ENCODE peak calls at places on chromosomes 3 and 15, in six cellular contexts. W is NT2/D1; J is activated naive CD4-positive, alpha-beta T cell; V is hepatocyte; L is activated CD4-positive, alpha-beta T cell treated with anti-CD3 and anti-CD28 coated beads for 1 hour; G is stimulated activated CD8-positive, alpha-beta memory T cell treated with anti-CD3 and anti-CD28 coated beads, Interleukin-4, amount 100 ng/mL, for 4 hours. Q is an unnamed sample.

GRCh38 chr3:157595259-157595658 is 92.0 kb upstream of the VEPH1 start:
- DNase-seq in L (no peak), G (no peak), W (no peak), J (no peak), V (no peak), Q (no peak)

GRCh38 chr3:188133646-188134045 is 20.3 kb upstream of the LPP start:
- DNase-seq in W (no peak), L (no peak), G (no peak), V (no peak), J (no peak), Q (no peak)

GRCh38 chr3:157872902-157873301 is 233.3 kb downstream of the SHOX2 start:
- DNase-seq in J (no peak), W (no peak), V (peak; percentile 6), L (no peak), G (no peak), Q (no peak)

GRCh38 chr3:36405193-36405592 is 24.9 kb downstream of the STAC start:
- DNase-seq in W (no peak), J (no peak), V (no peak), G (no peak), L (no peak), Q (no peak)

GRCh38 chr3:11538581-11538980 is 105.1 kb downstream of the VGLL4 start:
- DNase-seq in V (no peak), G (no peak), W (no peak), J (no peak), L (no peak), Q (no peak)

GRCh38 chr3:107630779-107631178 is 108.0 kb downstream of the BBX start:
- DNase-seq in W (no peak), J (no peak), V (no peak), G (no peak), L (no peak), Q (no peak)

GRCh38 chr15:70199124-70199482 is 101.4 kb upstream of the TLE3 start:
- DNase-seq in J (no peak), L (no peak), G (no peak), V (no peak), W (no peak), Q (no peak)

GRCh38 chr3:120066634-120067033 is 27.6 kb downstream of the GSK3B start:
- DNase-seq in J (no peak), V (no peak), W (no peak), G (no peak), L (no peak), Q (no peak)

GRCh38 chr15:25936004-25936403 is 72.9 kb upstream of the ATP10A start:
- DNase-seq in L (no peak), G (no peak), J (no peak), V (no peak), W (no peak), Q (no peak)

GRCh38 chr3:63654246-63654645 is 1.8 kb downstream of the SNTN start:
- DNase-seq in L (no peak), J (no peak), V (no peak), G (no peak), W (no peak), Q (no peak)

GRCh38 chr3:113912551-113913246 is 35.1 kb upstream of the ZDHHC23 start:
- DNase-seq in W (peak; percentile 63), L (no peak), G (no peak), V (peak; percentile 77), J (no peak), Q (peak; percentile 29)

GRCh38 chr15:58566029-58566428 is 134.2 kb downstream of the LIPC start:
- DNase-seq in V (no peak), G (no peak), W (no peak), L (no peak), J (no peak), Q (no peak)

GRCh38 chr3:50617096-50617791 is at the start of gene MAPKAPK3:
- DNase-seq in V (peak; percentile 83), J (no peak), L (no peak), G (no peak), W (no peak), Q (no peak)

GRCh38 chr3:171541181-171541580 is 81.0 kb upstream of the TNIK start:
- DNase-seq in L (no peak), J (no peak), W (no peak), V (no peak), G (no peak), Q (no peak)

GRCh38 chr3:142735462-142735861 is 11.6 kb downstream of the TRPC1 start:
- DNase-seq in W (no peak), V (no peak), J (no peak), G (no peak), L (no peak), Q (no peak)

GRCh38 chr15:23857028-23857641 is 170.0 kb upstream of the NDN start:
- DNase-seq in L (no peak), W (peak; percentile 50), V (peak; percentile 71), G (no peak), J (no peak), Q (peak; percentile 56)

GRCh38 chr15:37134699-37135131 is 34.4 kb upstream of the MEIS2 start:
- DNase-seq in V (peak; percentile 44), L (no peak), J (no peak), W (no peak), G (no peak), Q (no peak)

GRCh38 chr15:78203346-78204225 is 30.8 kb downstream of the ACSBG1 start:
- DNase-seq in V (peak; percentile 2), L (no peak), J (no peak), W (no peak), G (no peak), Q (no peak)

GRCh38 chr3:146326875-146327543 is 76.1 kb upstream of the PLSCR4 start:
- DNase-seq in W (peak; percentile 13), J (no peak), L (no peak), G (no peak), V (peak; percentile 56), Q (peak; percentile 29)

GRCh38 chr3:164406281-164406680 is 672.0 kb downstream of the SI start:
- DNase-seq in G (no peak), V (no peak), J (no peak), L (no peak), W (no peak), Q (no peak)

GRCh38 chr15:36961956-36962355 is 138.4 kb downstream of the MEIS2 start:
- DNase-seq in W (no peak), G (no peak), J (no peak), L (no peak), V (no peak), Q (no peak)

GRCh38 chr3:137438561-137438960 is 325.6 kb upstream of the SOX14 start:
- DNase-seq in J (no peak), W (no peak), G (no peak), V (no peak), L (no peak), Q (no peak)

GRCh38 chr3:130442284-130442683 is 74.7 kb upstream of the COL6A6 start:
- DNase-seq in W (peak; percentile 9), G (no peak), J (no peak), V (no peak), L (no peak), Q (no peak)

GRCh38 chr15:62977952-62978811 is 64.4 kb upstream of the TPM1 start:
- DNase-seq in G (no peak), L (no peak), V (no peak), J (no peak), W (no peak), Q (no peak)

GRCh38 chr3:196754215-196754937 is 14.7 kb downstream of the PAK2 start:
- DNase-seq in W (no peak), V (peak; percentile 62), L (no peak), G (no peak), J (no peak), Q (no peak)

GRCh38 chr15:90413411-90414379 is 25.7 kb downstream of the IQGAP1 start:
- DNase-seq in W (peak; percentile 46), J (no peak), V (peak; percentile 51), G (no peak), L (no peak), Q (no peak)

GRCh38 chr15:57146394-57147140 is 228.1 kb downstream of the TCF12 start:
- DNase-seq in V (peak; percentile 38), W (peak; percentile 9), G (no peak), J (no peak), L (no peak), Q (no peak)

GRCh38 chr3:116140100-116140689 is 305.1 kb downstream of the LSAMP start:
- DNase-seq in J (no peak), G (no peak), L (no peak), V (peak; percentile 48), W (no peak), Q (no peak)

GRCh38 chr3:134846943-134847342 is 51.9 kb downstream of the EPHB1 start:
- DNase-seq in W (peak; percentile 16), J (no peak), G (no peak), L (no peak), V (peak; percentile 69), Q (no peak)

GRCh38 chr3:30493912-30494311 is 112.5 kb upstream of the TGFBR2 start:
- DNase-seq in L (no peak), G (no peak), V (no peak), J (no peak), W (no peak), Q (no peak)

GRCh38 chr3:48402281-48402732 is 27.6 kb downstream of the PLXNB1 start:
- DNase-seq in G (no peak), J (no peak), W (no peak), L (peak; percentile 4), V (no peak), Q (no peak)

GRCh38 chr15:67899596-67900283 is 59.9 kb upstream of the RNU6-1 start:
- DNase-seq in J (no peak), W (no peak), G (no peak), L (no peak), V (peak; percentile 30), Q (no peak)